ENCODE peak calls at places on chromosomes 2 and 18, in nine cellular contexts. P, M, L, J, B, K, I, Y and C are unnamed samples.

GRCh38 chr2:227706859-227707258 is 11.0 kb downstream of the SLC19A3 start:
- DNase-seq in P (no peak), M (peak; percentile 23), L (no peak), J (no peak), B (no peak), K (no peak), I (no peak), Y (no peak), C (no peak)

GRCh38 chr2:165825041-165825440 is 31.0 kb upstream of the GALNT3 start:
- DNase-seq in P (no peak), M (peak; percentile 8), L (no peak), J (no peak), B (no peak), K (no peak), I (peak; percentile 32), Y (no peak), C (no peak)

GRCh38 chr2:187296869-187297268 is 151.2 kb downstream of the CALCRL start:
- DNase-seq in P (no peak), M (no peak), L (no peak), J (no peak), B (no peak), K (no peak), I (no peak), Y (no peak), C (no peak)

GRCh38 chr2:56224316-56224715 is 40.5 kb downstream of the CCDC85A start:
- DNase-seq in P (no peak), M (no peak), L (no peak), J (no peak), B (no peak), K (no peak), I (no peak), Y (no peak), C (no peak)

GRCh38 chr2:228064796-228065315 is 116.6 kb downstream of the SPHKAP start:
- DNase-seq in P (no peak), M (no peak), L (no peak), J (no peak), B (no peak), K (no peak), I (no peak), Y (no peak), C (no peak)

GRCh38 chr18:59085126-59085794 is 54.4 kb upstream of the SEC11C start:
- DNase-seq in P (no peak), M (no peak), L (no peak), J (no peak), B (peak; percentile 74), K (no peak), I (no peak), Y (peak; percentile 34), C (no peak)

GRCh38 chr2:115057473-115057872 is 615.0 kb downstream of the DPP10 start:
- DNase-seq in P (no peak), M (no peak), L (no peak), J (no peak), B (no peak), K (no peak), I (no peak), Y (no peak), C (no peak)

GRCh38 chr18:8800445-8800844 is 95.1 kb downstream of the MTCL1 start:
- DNase-seq in P (peak; percentile 77), M (peak; percentile 66), L (peak; percentile 73), J (peak; percentile 99), B (no peak), K (no peak), I (peak; percentile 98), Y (no peak), C (peak; percentile 76)

DNA sequence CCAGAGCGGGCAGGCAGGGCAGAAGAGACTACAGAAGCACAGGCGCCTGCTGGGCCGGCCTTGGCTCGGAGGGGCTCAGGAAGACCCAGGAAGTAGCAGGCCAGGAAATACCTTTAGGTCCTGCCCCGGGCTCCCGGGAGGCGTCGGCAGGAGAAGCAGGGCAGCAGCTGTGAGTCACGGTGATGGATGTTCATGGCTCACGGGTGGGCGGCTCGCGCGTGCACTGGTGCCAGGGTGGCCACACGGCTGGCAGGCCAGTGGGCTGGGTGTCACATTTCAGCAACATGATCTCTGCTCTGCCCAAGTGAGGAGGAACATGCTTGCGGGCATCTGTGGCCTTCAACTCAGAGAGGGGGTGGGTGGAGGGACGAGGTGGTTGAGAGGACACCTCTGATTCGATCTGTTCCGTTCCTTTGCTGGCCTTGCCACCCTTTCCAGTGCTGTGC is 139.3 kb downstream of the KLHL29 start:
- DNase-seq in P (no peak), M (no peak), L (peak; percentile 19), J (peak; percentile 94), B (no peak), K (no peak), I (peak; percentile 26), Y (no peak), C (no peak)
- TF ChIP-seq EZH2phosphoT487 in P (no peak), M (no peak), L (no peak), J (no peak), B (no peak), K (no peak), I (no peak), Y (no peak), C (no peak)

DNA sequence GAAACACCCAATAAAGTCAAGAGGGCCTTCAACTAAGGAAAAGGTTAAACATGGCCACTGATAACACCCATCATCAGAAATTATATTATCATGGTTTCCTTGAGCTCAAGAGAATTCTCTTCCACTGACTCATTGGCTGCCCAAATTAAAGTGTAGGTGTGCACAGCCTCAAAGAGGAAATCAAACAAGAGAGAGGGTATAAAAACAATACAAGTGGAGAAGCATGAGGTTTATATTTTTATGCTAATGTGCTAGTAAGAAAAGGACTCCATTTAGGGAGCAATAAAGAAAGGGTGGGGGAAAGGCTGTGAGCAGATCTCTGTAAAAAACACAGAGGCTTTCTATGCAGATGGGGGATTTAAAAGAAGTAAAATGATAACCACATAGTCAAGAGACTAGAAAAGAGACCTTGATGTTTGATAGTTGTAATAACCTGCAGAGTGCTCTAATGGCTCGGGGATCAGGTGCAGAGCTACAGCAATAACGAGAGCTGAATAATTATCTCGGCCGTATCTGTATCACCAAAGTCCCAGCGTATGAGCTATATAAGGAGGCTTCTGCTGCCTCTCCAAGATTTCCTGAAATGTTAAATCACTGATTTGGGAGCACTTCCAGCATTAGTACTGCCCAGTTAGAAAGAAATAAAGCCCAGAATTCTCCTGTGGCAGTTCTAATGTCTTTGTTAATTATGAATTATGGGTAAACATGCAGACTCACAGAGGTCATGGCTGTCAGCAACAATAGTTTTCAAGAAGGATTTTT is 168.6 kb upstream of the VRK2 start:
- DNase-seq in P (no peak), M (no peak), L (no peak), J (no peak), B (no peak), K (no peak), I (peak; percentile 54), Y (no peak), C (no peak)
- H3K4me3 ChIP-seq in P (no peak overlapping the region), M (no peak overlapping the region), L (no peak overlapping the region), J (no peak overlapping the region), B (no peak overlapping the region), K (no peak overlapping the region), I (no peak overlapping the region), Y (no peak overlapping the region), C (no peak overlapping the region)

GRCh38 chr18:63161032-63161727 is 158.4 kb downstream of the BCL2 start:
- DNase-seq in P (no peak), M (no peak), L (no peak), J (no peak), B (peak; percentile 88), K (no peak), I (no peak), Y (peak; percentile 42), C (no peak)

GRCh38 chr18:63158676-63159291 is 160.8 kb downstream of the BCL2 start:
- DNase-seq in P (no peak), M (no peak), L (no peak), J (no peak), B (peak; percentile 87), K (no peak), I (no peak), Y (no peak), C (no peak)

GRCh38 chr18:63161728-63162195 is 157.8 kb downstream of the BCL2 start:
- DNase-seq in P (no peak), M (peak; percentile 90), L (no peak), J (peak; percentile 94), B (peak; percentile 90), K (no peak), I (peak; percentile 80), Y (no peak), C (no peak)

GRCh38 chr18:63159590-63159989 is 160.0 kb downstream of the BCL2 start:
- DNase-seq in P (no peak), M (no peak), L (no peak), J (no peak), B (peak; percentile 78), K (no peak), I (no peak), Y (no peak), C (no peak)

GRCh38 chr18:63160172-63160995 is 159.2 kb downstream of the BCL2 start:
- DNase-seq in P (no peak), M (no peak), L (no peak), J (no peak), B (no peak), K (no peak), I (no peak), Y (no peak), C (no peak)
- TF ChIP-seq EZH2phosphoT487 in P (no peak), M (no peak), L (no peak), J (no peak), B (no peak), K (no peak), I (no peak), Y (no peak), C (no peak)

GRCh38 chr2:215432759-215433594 is 2.9 kb downstream of the FN1 start:
- DNase-seq in P (no peak), M (no peak), L (no peak), J (peak; percentile 35), B (no peak), K (no peak), I (peak; percentile 42), Y (no peak), C (no peak)

GRCh38 chr2:215436705-215437570 is 1.1 kb upstream of the FN1 start:
- DNase-seq in P (peak; percentile 63), M (peak; percentile 50), L (no peak), J (peak; percentile 53), B (peak; percentile 26), K (no peak), I (peak; percentile 17), Y (no peak), C (peak; percentile 68)

GRCh38 chr2:215435809-215436704 is at the start of gene FN1:
- DNase-seq in P (peak; percentile 97), M (peak; percentile 97), L (peak; percentile 10), J (peak; percentile 99), B (peak; percentile 84), K (peak; percentile 94), I (peak; percentile 82), Y (no peak), C (peak; percentile 96)

GRCh38 chr2:215435261-215435808 is 533 bp downstream of the FN1 start:
- DNase-seq in P (peak; percentile 77), M (peak; percentile 65), L (no peak), J (peak; percentile 70), B (no peak), K (no peak), I (peak; percentile 37), Y (no peak), C (peak; percentile 86)

DNA sequence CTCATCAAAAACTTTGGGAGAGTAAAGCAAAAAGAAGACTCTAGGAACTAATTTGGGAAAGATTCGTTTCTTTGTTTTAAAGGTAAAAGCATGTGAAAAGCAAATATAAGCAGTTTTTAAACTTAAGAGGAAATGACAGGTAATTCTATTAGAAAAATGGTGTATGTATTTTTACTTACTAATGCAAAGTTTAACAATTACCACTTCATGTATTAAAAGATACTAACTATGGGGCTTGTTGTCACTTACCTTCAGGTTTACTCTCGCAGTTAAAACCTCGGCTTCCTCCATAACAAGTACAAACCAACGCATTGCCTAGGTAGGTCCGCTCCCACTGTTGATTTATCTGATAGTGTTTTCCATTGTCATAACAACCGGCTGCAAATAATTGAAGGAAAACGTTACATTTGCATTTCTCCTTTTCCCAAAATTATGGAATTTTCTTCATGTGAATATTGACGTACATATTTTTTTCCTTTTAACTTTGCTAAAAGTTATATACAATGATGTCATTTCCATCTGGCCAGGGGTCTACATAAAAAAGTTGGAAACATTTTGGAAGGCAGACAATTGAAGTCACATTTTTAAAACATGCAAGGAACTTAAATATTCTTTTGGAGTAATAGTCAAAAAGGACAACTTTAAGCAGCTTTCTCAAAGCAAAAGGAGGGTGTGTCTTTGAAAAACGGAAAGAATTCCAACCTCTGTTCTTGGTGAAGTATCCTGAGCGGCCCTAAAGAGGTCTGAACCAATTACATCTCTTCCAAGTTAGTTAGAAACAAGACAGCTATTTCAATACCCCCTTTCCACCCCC is 1.2 kb downstream of the FN1 start:
- DNase-seq in P (peak; percentile 22), M (no peak), L (no peak), J (peak; percentile 58), B (no peak), K (no peak), I (peak; percentile 28), Y (no peak), C (no peak)
- H3K4me3 ChIP-seq in P (peak overlapping the region; percentile 87), M (peak overlapping the region; percentile 61), L (no peak overlapping the region), J (peak overlapping the region; percentile 99), B (no peak overlapping the region), K (peak overlapping the region; percentile 88), I (peak overlapping the region; percentile 94), Y (no peak overlapping the region), C (peak overlapping the region; percentile 61)